ENCODE peak calls at places on chromosomes 7 and 10, in ten cellular contexts. One of them, this sample, is unnamed.
A peak's percentile ranks its signal among the peaks of the same experiment; 100 is the strongest.

GRCh38 chr7:20561466-20561865 is 54.0 kb upstream of the ABCB5 start:
- DNase-seq in IMR-90: no peak
- DNase-seq in endothelial cell of umbilical vein: peak; percentile 93
- DNase-seq in Peyer's patch: no peak
- DNase-seq in heart left ventricle: no peak
- DNase-seq in right lobe of liver: no peak
- DNase-seq in ovary: no peak
- DNase-seq in testis: no peak
- DNase-seq in transverse colon: no peak
- DNase-seq in A549: no peak
- DNase-seq in this sample: no peak

GRCh38 chr10:10951675-10952074 is 66.0 kb upstream of the CELF2 start:
- DNase-seq in heart left ventricle: no peak
- DNase-seq in testis: no peak
- DNase-seq in ovary: no peak
- DNase-seq in right lobe of liver: no peak
- DNase-seq in transverse colon: no peak
- DNase-seq in A549: no peak
- DNase-seq in IMR-90: no peak
- DNase-seq in Peyer's patch: no peak
- DNase-seq in endothelial cell of umbilical vein: no peak
- DNase-seq in this sample: no peak

GRCh38 chr10:121080324-121080807 is 229.2 kb downstream of the WDR11 start:
- DNase-seq in heart left ventricle: no peak
- DNase-seq in A549: no peak
- DNase-seq in Peyer's patch: peak; percentile 77
- DNase-seq in transverse colon: peak; percentile 44
- DNase-seq in testis: peak; percentile 37
- DNase-seq in ovary: peak; percentile 26
- DNase-seq in endothelial cell of umbilical vein: no peak
- DNase-seq in IMR-90: no peak
- DNase-seq in right lobe of liver: no peak
- DNase-seq in this sample: peak; percentile 9

GRCh38 chr10:59135275-59135674 is 41.2 kb upstream of the PHYHIPL start:
- DNase-seq in Peyer's patch: peak; percentile 50
- DNase-seq in testis: no peak
- DNase-seq in endothelial cell of umbilical vein: no peak
- DNase-seq in heart left ventricle: no peak
- DNase-seq in ovary: no peak
- DNase-seq in transverse colon: no peak
- DNase-seq in IMR-90: no peak
- DNase-seq in A549: no peak
- DNase-seq in right lobe of liver: no peak
- DNase-seq in this sample: peak; percentile 36

GRCh38 chr10:110358869-110359629 is 54.3 kb upstream of the SMNDC1 start:
- DNase-seq in testis: no peak
- DNase-seq in endothelial cell of umbilical vein: no peak
- DNase-seq in transverse colon: no peak
- DNase-seq in right lobe of liver: no peak
- DNase-seq in IMR-90: no peak
- DNase-seq in heart left ventricle: no peak
- DNase-seq in A549: peak; percentile 37
- DNase-seq in Peyer's patch: peak; percentile 43
- DNase-seq in ovary: no peak
- DNase-seq in this sample: peak; percentile 81

GRCh38 chr7:120856621-120857352 is 1.2 kb downstream of the TSPAN12 start:
- DNase-seq in ovary: peak; percentile 25
- DNase-seq in A549: peak; percentile 39
- DNase-seq in transverse colon: peak; percentile 38
- DNase-seq in heart left ventricle: peak; percentile 66
- DNase-seq in Peyer's patch: peak; percentile 63
- DNase-seq in testis: peak; percentile 59
- DNase-seq in IMR-90: peak; percentile 8
- DNase-seq in endothelial cell of umbilical vein: peak; percentile 51
- DNase-seq in right lobe of liver: peak; percentile 63
- DNase-seq in this sample: peak; percentile 24

GRCh38 chr10:97801449-97801848 is 29.6 kb upstream of the SFRP5 start:
- DNase-seq in testis: no peak
- DNase-seq in IMR-90: no peak
- DNase-seq in right lobe of liver: no peak
- DNase-seq in Peyer's patch: no peak
- DNase-seq in endothelial cell of umbilical vein: no peak
- DNase-seq in A549: no peak
- DNase-seq in heart left ventricle: no peak
- DNase-seq in ovary: no peak
- DNase-seq in transverse colon: no peak
- DNase-seq in this sample: no peak

GRCh38 chr10:36003688-36004087 is 361.6 kb upstream of the FZD8 start:
- DNase-seq in IMR-90: no peak
- DNase-seq in Peyer's patch: no peak
- DNase-seq in ovary: no peak
- DNase-seq in heart left ventricle: no peak
- DNase-seq in endothelial cell of umbilical vein: no peak
- DNase-seq in A549: no peak
- DNase-seq in testis: no peak
- DNase-seq in transverse colon: no peak
- DNase-seq in right lobe of liver: no peak
- DNase-seq in this sample: no peak

GRCh38 chr7:26686448-26686981 is 177.9 kb downstream of the SKAP2 start:
- DNase-seq in Peyer's patch: no peak
- DNase-seq in endothelial cell of umbilical vein: peak; percentile 90
- DNase-seq in transverse colon: no peak
- DNase-seq in testis: no peak
- DNase-seq in A549: peak; percentile 54
- DNase-seq in right lobe of liver: peak; percentile 25
- DNase-seq in ovary: peak; percentile 41
- DNase-seq in heart left ventricle: no peak
- DNase-seq in IMR-90: peak; percentile 92
- DNase-seq in this sample: peak; percentile 9

GRCh38 chr7:22156205-22156604 is 200.7 kb downstream of the RAPGEF5 start:
- DNase-seq in Peyer's patch: no peak
- DNase-seq in ovary: no peak
- DNase-seq in endothelial cell of umbilical vein: peak; percentile 74
- DNase-seq in IMR-90: peak; percentile 68
- DNase-seq in testis: no peak
- DNase-seq in transverse colon: no peak
- DNase-seq in heart left ventricle: no peak
- DNase-seq in A549: peak; percentile 22
- DNase-seq in right lobe of liver: no peak
- DNase-seq in this sample: no peak

GRCh38 chr7:91034459-91035368 is 229.5 kb upstream of the FZD1 start:
- DNase-seq in ovary: peak; percentile 18
- DNase-seq in A549: peak; percentile 25
- DNase-seq in transverse colon: peak; percentile 57
- DNase-seq in testis: peak; percentile 81
- DNase-seq in heart left ventricle: no peak
- DNase-seq in IMR-90: peak; percentile 63
- DNase-seq in endothelial cell of umbilical vein: peak; percentile 56
- DNase-seq in Peyer's patch: no peak
- DNase-seq in right lobe of liver: no peak
- DNase-seq in this sample: peak; percentile 85

GRCh38 chr10:44974628-44975431 is 3.8 kb downstream of the DEPP1 start:
- DNase-seq in IMR-90: no peak
- DNase-seq in ovary: peak; percentile 86
- DNase-seq in testis: peak; percentile 80
- DNase-seq in transverse colon: peak; percentile 79
- DNase-seq in right lobe of liver: peak; percentile 76
- DNase-seq in endothelial cell of umbilical vein: peak; percentile 90
- DNase-seq in heart left ventricle: peak; percentile 86
- DNase-seq in Peyer's patch: peak; percentile 83
- DNase-seq in A549: peak; percentile 55
- DNase-seq in this sample: peak; percentile 77

GRCh38 chr10:44977287-44978212 is 1.1 kb downstream of the DEPP1 start:
- DNase-seq in testis: peak; percentile 46
- DNase-seq in right lobe of liver: peak; percentile 48
- DNase-seq in transverse colon: peak; percentile 20
- DNase-seq in endothelial cell of umbilical vein: no peak
- DNase-seq in ovary: peak; percentile 67
- DNase-seq in IMR-90: no peak
- DNase-seq in heart left ventricle: no peak
- DNase-seq in A549: no peak
- DNase-seq in Peyer's patch: peak; percentile 49
- DNase-seq in this sample: peak; percentile 59

GRCh38 chr10:44975487-44976331 is 2.9 kb downstream of the DEPP1 start:
- DNase-seq in transverse colon: peak; percentile 51
- DNase-seq in ovary: peak; percentile 61
- DNase-seq in Peyer's patch: peak; percentile 49
- DNase-seq in endothelial cell of umbilical vein: peak; percentile 96
- DNase-seq in IMR-90: peak; percentile 76
- DNase-seq in A549: peak; percentile 21
- DNase-seq in heart left ventricle: no peak
- DNase-seq in right lobe of liver: peak; percentile 77
- DNase-seq in testis: peak; percentile 56
- DNase-seq in this sample: peak; percentile 82

GRCh38 chr10:44978213-44978569 is 418 bp downstream of the DEPP1 start:
- DNase-seq in Peyer's patch: no peak
- DNase-seq in transverse colon: peak; percentile 7
- DNase-seq in IMR-90: no peak
- DNase-seq in heart left ventricle: no peak
- DNase-seq in A549: no peak
- DNase-seq in ovary: peak; percentile 20
- DNase-seq in testis: no peak
- DNase-seq in endothelial cell of umbilical vein: no peak
- DNase-seq in right lobe of liver: no peak
- DNase-seq in this sample: no peak

GRCh38 chr10:44976352-44977198 is 2.0 kb downstream of the DEPP1 start:
- DNase-seq in transverse colon: no peak
- DNase-seq in heart left ventricle: no peak
- DNase-seq in endothelial cell of umbilical vein: peak; percentile 92
- DNase-seq in A549: no peak
- DNase-seq in testis: no peak
- DNase-seq in IMR-90: no peak
- DNase-seq in right lobe of liver: peak; percentile 42
- DNase-seq in ovary: no peak
- DNase-seq in Peyer's patch: no peak
- DNase-seq in this sample: peak; percentile 50
- TF ChIP-seq POLR2A in transverse colon: peak; percentile 10
- TF ChIP-seq POLR2A in heart left ventricle: no peak
- TF ChIP-seq POLR2A in endothelial cell of umbilical vein: no peak
- TF ChIP-seq POLR2A in A549: no peak
- TF ChIP-seq POLR2A in testis: no peak
- TF ChIP-seq POLR2A in IMR-90: peak; percentile 40
- TF ChIP-seq POLR2A in right lobe of liver: no peak
- TF ChIP-seq POLR2A in ovary: peak; percentile 19
- TF ChIP-seq POLR2A in Peyer's patch: no peak
- TF ChIP-seq POLR2A in this sample: peak; percentile 58

DNA sequence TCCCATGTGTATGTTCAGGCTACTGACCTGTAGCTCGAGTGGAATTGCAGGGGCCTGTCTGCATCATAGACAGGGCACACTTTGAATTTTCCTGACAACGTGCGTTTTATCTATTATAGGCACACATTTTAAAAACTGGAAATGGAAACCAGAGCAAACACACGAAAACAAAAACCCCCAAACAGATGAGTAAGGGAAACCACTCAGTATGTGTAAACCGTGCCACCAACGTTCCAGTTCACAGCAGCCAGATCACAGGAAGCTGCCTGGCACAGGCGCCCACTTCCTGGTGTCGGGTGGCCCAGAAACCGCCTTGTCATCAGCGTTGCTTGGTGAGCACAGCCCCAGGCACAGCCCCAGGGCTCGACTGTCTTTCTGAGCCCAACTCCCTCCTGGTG is 34.5 kb upstream of the DNAJB6 start:
- DNase-seq in right lobe of liver: peak; percentile 44
- DNase-seq in endothelial cell of umbilical vein: no peak
- DNase-seq in heart left ventricle: peak; percentile 85
- DNase-seq in A549: peak; percentile 57
- DNase-seq in testis: peak; percentile 44
- DNase-seq in ovary: no peak
- DNase-seq in IMR-90: peak; percentile 33
- DNase-seq in Peyer's patch: no peak
- DNase-seq in transverse colon: peak; percentile 67
- DNase-seq in this sample: no peak
- H3K4me1 ChIP-seq in right lobe of liver: no peaks in the 10 kb centered on the region
- H3K4me1 ChIP-seq in endothelial cell of umbilical vein: peaks cover 4% of the 10 kb centered on the region
- H3K4me1 ChIP-seq in heart left ventricle: no peaks in the 10 kb centered on the region
- H3K4me1 ChIP-seq in A549: peaks cover 21% of the 10 kb centered on the region
- H3K4me1 ChIP-seq in testis: no peaks in the 10 kb centered on the region
- H3K4me1 ChIP-seq in ovary: no peaks in the 10 kb centered on the region
- H3K4me1 ChIP-seq in IMR-90: peaks cover 2% of the 10 kb centered on the region
- H3K4me1 ChIP-seq in Peyer's patch: no peaks in the 10 kb centered on the region
- H3K4me1 ChIP-seq in transverse colon: no peaks in the 10 kb centered on the region
- H3K4me1 ChIP-seq in this sample: no peaks in the 10 kb centered on the region

DNA sequence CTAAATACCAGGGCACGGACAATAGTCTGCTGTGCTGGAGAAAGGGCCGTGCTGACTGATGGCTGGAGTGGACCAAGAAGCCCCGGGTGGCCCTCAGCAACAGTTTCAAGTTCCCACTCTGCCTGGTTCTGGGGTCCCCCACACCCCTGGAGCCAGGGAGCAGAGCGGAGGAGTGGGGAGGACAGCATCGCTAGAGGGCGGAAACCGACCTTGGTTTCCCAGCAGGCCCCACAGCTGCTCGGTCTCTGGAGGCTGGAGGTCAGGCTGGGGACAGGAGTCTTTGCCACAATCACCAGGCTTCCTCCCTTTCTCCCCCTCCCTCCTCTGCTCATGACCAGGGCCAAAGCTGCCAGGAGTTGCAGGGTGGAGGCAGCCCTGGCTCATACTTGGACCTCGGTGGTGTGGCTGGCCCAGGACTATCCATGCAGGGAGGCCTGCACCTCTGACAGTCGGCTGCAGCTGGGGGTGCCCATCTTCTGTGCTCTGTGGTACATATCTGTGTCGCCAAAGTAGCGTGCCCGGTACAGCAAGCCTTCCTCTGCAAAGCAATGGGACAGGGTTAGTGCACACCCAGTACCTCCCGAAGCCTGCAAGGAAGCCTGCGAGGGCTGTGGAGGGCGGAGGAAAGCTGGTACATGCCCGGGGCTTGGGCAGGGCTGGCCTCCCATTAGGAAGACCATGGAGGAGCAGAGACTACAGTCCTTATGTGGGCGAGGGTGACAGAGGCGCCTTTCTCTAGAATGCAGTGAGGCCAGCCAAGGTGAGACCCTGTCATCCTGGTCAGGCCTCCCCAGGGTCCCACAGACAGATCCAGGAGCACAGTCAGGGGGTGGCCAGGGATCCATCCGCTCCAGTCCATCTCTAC is 19.1 kb downstream of the DNAJB12 start:
- DNase-seq in Peyer's patch: peak; percentile 61
- DNase-seq in transverse colon: peak; percentile 70
- DNase-seq in right lobe of liver: peak; percentile 75
- DNase-seq in testis: peak; percentile 87
- DNase-seq in heart left ventricle: peak; percentile 85
- DNase-seq in A549: no peak
- DNase-seq in IMR-90: no peak
- DNase-seq in endothelial cell of umbilical vein: peak; percentile 59
- DNase-seq in ovary: peak; percentile 77
- DNase-seq in this sample: peak; percentile 80
- TF ChIP-seq CTCF in Peyer's patch: no peak
- TF ChIP-seq CTCF in transverse colon: no peak
- TF ChIP-seq CTCF in right lobe of liver: no peak
- TF ChIP-seq CTCF in testis: no peak
- TF ChIP-seq CTCF in heart left ventricle: peak; percentile 43
- TF ChIP-seq CTCF in A549: no peak
- TF ChIP-seq CTCF in IMR-90: no peak
- TF ChIP-seq CTCF in endothelial cell of umbilical vein: no peak
- TF ChIP-seq CTCF in ovary: peak; percentile 34
- TF ChIP-seq CTCF in this sample: no peak

DNA sequence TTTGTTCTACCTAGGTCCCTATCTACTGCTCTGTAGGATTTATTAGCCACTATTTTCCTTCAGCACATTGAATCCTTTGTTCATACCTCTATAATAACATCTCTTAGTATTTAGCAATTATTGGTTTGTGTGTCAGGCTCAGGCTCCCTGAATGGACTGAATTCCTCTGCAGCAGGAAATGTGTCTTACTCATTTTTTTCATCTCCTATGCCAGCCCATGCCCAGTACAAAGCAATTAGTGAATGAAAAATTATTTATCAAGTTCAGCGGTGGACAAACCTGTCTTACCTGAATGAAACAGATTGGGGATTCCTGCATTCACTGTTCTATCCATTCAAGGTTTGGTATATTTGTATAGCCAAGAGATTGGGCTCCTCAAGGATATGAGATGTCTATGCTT is 53.7 kb downstream of the C1GALT1 start:
- DNase-seq in testis: no peak
- DNase-seq in A549: no peak
- DNase-seq in Peyer's patch: no peak
- DNase-seq in ovary: no peak
- DNase-seq in transverse colon: no peak
- DNase-seq in endothelial cell of umbilical vein: no peak
- DNase-seq in right lobe of liver: no peak
- DNase-seq in heart left ventricle: no peak
- DNase-seq in IMR-90: no peak
- DNase-seq in this sample: no peak
- TF ChIP-seq POLR2A in testis: no peak
- TF ChIP-seq POLR2A in A549: no peak
- TF ChIP-seq POLR2A in Peyer's patch: no peak
- TF ChIP-seq POLR2A in ovary: no peak
- TF ChIP-seq POLR2A in transverse colon: no peak
- TF ChIP-seq POLR2A in endothelial cell of umbilical vein: no peak
- TF ChIP-seq POLR2A in right lobe of liver: no peak
- TF ChIP-seq POLR2A in heart left ventricle: no peak
- TF ChIP-seq POLR2A in IMR-90: no peak
- TF ChIP-seq POLR2A in this sample: no peak

This sample was measured in body of pancreas.